ENCODE peak calls at places on chromosomes 4 and X, in four cellular contexts. W is A549, S is AG09319, Y is bronchial epithelial cell. G is an unnamed sample.
A peak's percentile ranks its signal among the peaks of the same experiment; 100 is the strongest.

GRCh38 chr4:86496094-86497060 is 97.7 kb upstream of the PTPN13 start:
- DNase-seq in W (peak; percentile 25), S (no peak), Y (peak; percentile 81), G (no peak)

GRCh38 chr4:119244344-119244743 is 31.8 kb downstream of the USP53 start:
- DNase-seq in W (no peak), S (no peak), Y (no peak), G (no peak)

GRCh38 chrX:6002056-6002455 is 226.6 kb downstream of the NLGN4X start:
- DNase-seq in W (no peak), S (no peak), Y (no peak), G (no peak)

GRCh38 chrX:40176979-40177430 is 79.2 kb upstream of the BCOR start:
- DNase-seq in W (no peak), S (no peak), Y (no peak), G (no peak)

GRCh38 chrX:72054776-72055495 is 76.8 kb downstream of the RTL5 start:
- DNase-seq in W (no peak), S (no peak), Y (no peak), G (no peak)

GRCh38 chr4:84279678-84280077 is 219.4 kb downstream of the NKX6-1 start:
- DNase-seq in W (peak; percentile 12), S (no peak), Y (peak; percentile 3), G (no peak)

GRCh38 chr4:43331226-43332078 is 438.9 kb downstream of the GRXCR1 start:
- DNase-seq in W (no peak), S (no peak), Y (peak; percentile 91), G (no peak)

GRCh38 chrX:19627081-19627480 is 111.8 kb upstream of the MAP3K15 start:
- DNase-seq in W (no peak), S (no peak), Y (no peak), G (no peak)

GRCh38 chr4:8468746-8469535 is 28.4 kb downstream of the TRMT44 start:
- DNase-seq in W (peak; percentile 53), S (peak; percentile 39), Y (peak; percentile 42), G (no peak)

GRCh38 chr4:87985097-87985886 is 9.8 kb downstream of the SPP1 start:
- DNase-seq in W (peak; percentile 74), S (no peak), Y (peak; percentile 52), G (no peak)

GRCh38 chr4:40189997-40190396 is 6.8 kb upstream of the RHOH start:
- DNase-seq in W (peak; percentile 58), S (no peak), Y (no peak), G (no peak)

GRCh38 chr4:40040908-40041307 is 15.7 kb upstream of the N4BP2 start:
- DNase-seq in W (no peak), S (no peak), Y (peak; percentile 52), G (no peak)

GRCh38 chr4:168993724-168994510 is 16.1 kb downstream of the CBR4 start:
- DNase-seq in W (no peak), S (no peak), Y (no peak), G (no peak)

GRCh38 chr4:128827280-128827679 is 17.8 kb downstream of the JADE1 start:
- DNase-seq in W (no peak), S (no peak), Y (no peak), G (no peak)

GRCh38 chr4:153472122-153473037 is 6.2 kb downstream of the TMEM131L start:
- DNase-seq in W (no peak), S (no peak), Y (no peak), G (no peak)

GRCh38 chrX:74536142-74537010 is 78.0 kb downstream of the RLIM start:
- DNase-seq in W (no peak), S (peak; percentile 49), Y (peak; percentile 49), G (peak; percentile 90)

GRCh38 chr4:52560844-52561280 is 98.2 kb downstream of the USP46 start:
- DNase-seq in W (no peak), S (peak; percentile 25), Y (peak; percentile 91), G (no peak)

GRCh38 chr4:65066106-65066505 is 604.2 kb downstream of the EPHA5 start:
- DNase-seq in W (no peak), S (no peak), Y (no peak), G (no peak)

GRCh38 chrX:10414872-10415703 is 205.3 kb downstream of the MID1 start:
- DNase-seq in W (no peak), S (no peak), Y (no peak), G (no peak)

GRCh38 chrX:20427173-20427770 is 160.6 kb upstream of the RPS6KA3 start:
- DNase-seq in W (no peak), S (no peak), Y (no peak), G (no peak)

GRCh38 chr4:113641025-113641431 is 120.5 kb downstream of the CAMK2D start:
- DNase-seq in W (peak; percentile 19), S (no peak), Y (no peak), G (no peak)

GRCh38 chr4:149690726-149691125 is 124.9 kb downstream of the IQCM start:
- DNase-seq in W (no peak), S (no peak), Y (no peak), G (no peak)
- TF ChIP-seq CTCF in W (no peak), S (no peak), Y (no peak), G (no peak)

GRCh38 chrX:135707880-135708279 is 5.6 kb upstream of the CT45A1 start:
- DNase-seq in W (peak; percentile 60), S (no peak), Y (no peak), G (no peak)
- TF ChIP-seq CTCF in W (no peak), S (peak; percentile 13), Y (peak; percentile 13), G (no peak)

GRCh38 chr4:142378179-142378578 is 467.9 kb downstream of the INPP4B start:
- DNase-seq in W (no peak), S (no peak), Y (no peak), G (no peak)
- TF ChIP-seq CTCF in W (no peak), S (no peak), Y (no peak), G (no peak)

DNA sequence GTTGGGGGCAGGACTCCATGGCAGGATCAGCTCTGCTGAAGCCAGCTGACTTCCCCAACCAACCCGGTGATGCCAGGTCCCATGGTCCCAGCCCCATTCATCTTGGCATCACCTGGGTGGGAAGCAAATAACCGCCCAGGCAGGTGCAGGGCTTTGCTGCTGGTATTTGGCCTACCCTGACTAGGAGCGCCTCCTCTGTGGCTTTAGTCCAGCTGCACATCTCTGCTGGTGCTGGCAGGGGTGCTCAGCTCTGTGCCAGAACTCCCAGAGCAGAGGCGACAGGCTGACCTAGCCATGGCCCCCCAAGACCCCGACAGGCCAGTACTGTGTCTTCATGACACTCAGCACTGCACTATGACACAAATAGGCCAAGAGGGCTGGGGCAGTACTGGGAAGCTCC is 64.4 kb downstream of the STARD8 start:
- DNase-seq in W (no peak), S (no peak), Y (no peak), G (no peak)
- TF ChIP-seq CTCF in W (no peak), S (no peak), Y (no peak), G (no peak)

GRCh38 chr4:68917016-68917415 is 34.6 kb downstream of the UGT2A3 start:
- DNase-seq in W (no peak), S (no peak), Y (no peak), G (no peak)
- TF ChIP-seq CTCF in W (no peak), S (no peak), Y (no peak), G (no peak)

GRCh38 chrX:44308869-44309268 is 34.6 kb downstream of the EFHC2 start:
- DNase-seq in W (no peak), S (no peak), Y (no peak), G (no peak)

GRCh38 chrX:44306336-44306735 is 37.1 kb downstream of the EFHC2 start:
- DNase-seq in W (peak; percentile 9), S (no peak), Y (peak; percentile 76), G (no peak)

GRCh38 chrX:44299177-44299576 is 44.3 kb downstream of the EFHC2 start:
- DNase-seq in W (no peak), S (no peak), Y (no peak), G (no peak)

GRCh38 chrX:44305921-44306320 is 37.6 kb downstream of the EFHC2 start:
- DNase-seq in W (no peak), S (no peak), Y (no peak), G (no peak)

GRCh38 chrX:44303119-44303518 is 40.4 kb downstream of the EFHC2 start:
- DNase-seq in W (no peak), S (no peak), Y (no peak), G (no peak)
- TF ChIP-seq CTCF in W (no peak), S (no peak), Y (no peak), G (no peak)

DNA sequence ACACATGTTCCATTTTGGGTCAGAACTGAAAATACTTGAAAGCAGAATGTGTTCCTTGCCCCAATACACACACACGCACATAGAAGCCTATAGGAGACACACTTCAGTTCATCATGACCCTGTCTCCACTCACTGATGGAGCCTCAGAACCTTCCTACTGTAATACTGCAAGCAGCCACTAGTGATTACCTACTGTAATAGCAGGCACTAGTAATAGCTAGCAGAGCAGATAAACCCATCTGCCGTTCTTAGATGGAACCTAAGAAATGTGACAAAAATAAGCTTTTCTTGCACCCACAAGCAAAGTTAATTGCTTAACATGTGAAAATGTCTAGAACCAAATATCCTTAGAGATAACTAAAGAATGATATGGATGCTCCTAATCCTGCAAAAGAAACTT is 13.6 kb downstream of the AMTN start:
- DNase-seq in W (peak; percentile 4), S (no peak), Y (no peak), G (no peak)
- TF ChIP-seq CTCF in W (no peak), S (no peak), Y (peak; percentile 6), G (no peak)

DNA sequence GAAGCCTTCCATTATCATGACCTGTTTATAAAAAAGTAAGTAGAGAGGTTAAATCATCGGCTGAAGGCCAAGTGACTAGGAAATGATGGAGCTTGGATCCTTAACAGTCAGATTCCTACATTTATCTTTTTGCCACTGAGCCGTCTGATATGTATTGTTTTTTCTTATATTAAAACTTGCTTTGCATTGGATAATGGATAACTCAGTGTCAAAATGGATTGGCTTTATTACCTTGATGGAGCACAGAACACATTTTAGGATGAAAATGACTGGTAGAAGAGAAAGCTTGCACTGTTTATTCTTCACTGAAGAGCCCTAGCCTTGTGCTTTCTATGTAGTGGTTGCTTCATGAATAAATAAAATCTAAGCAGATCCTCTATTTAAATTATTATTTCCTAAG is 54.2 kb upstream of the TSPAN5 start:
- DNase-seq in W (no peak), S (no peak), Y (no peak), G (no peak)
- TF ChIP-seq CTCF in W (no peak), S (no peak), Y (no peak), G (no peak)

GRCh38 chr4:127601029-127601428 is 31.7 kb upstream of the INTU start:
- DNase-seq in W (no peak), S (no peak), Y (peak; percentile 35), G (no peak)
- TF ChIP-seq CTCF in W (peak; percentile 27), S (peak; percentile 31), Y (no peak), G (no peak)